ENCODE peak calls at places on chromosome 2, in four cellular contexts. F is HepG2, S is H1, Y is K562. L is an unnamed sample.

GRCh38 chr2:73088211-73088610 is 16.7 kb upstream of the SFXN5 start:
- DNase-seq in Y (no peak), F (no peak), S (no peak), L (no peak)

GRCh38 chr2:48673581-48673980 is 55.9 kb downstream of the GTF2A1L start:
- DNase-seq in F (no peak), S (no peak), Y (no peak), L (no peak)

GRCh38 chr2:27655155-27655951 is 8.1 kb downstream of the SUPT7L start:
- DNase-seq in S (no peak), F (no peak), Y (no peak), L (no peak)

GRCh38 chr2:235146206-235146605 is 194.4 kb downstream of the SH3BP4 start:
- DNase-seq in S (no peak), F (no peak), Y (no peak), L (no peak)

GRCh38 chr2:48844418-48845155 is 89.1 kb upstream of the LHCGR start:
- DNase-seq in Y (no peak), S (no peak), F (no peak), L (no peak)

GRCh38 chr2:128720440-128721022 is 401.9 kb upstream of the HS6ST1 start:
- DNase-seq in Y (no peak), S (no peak), F (no peak), L (no peak)

GRCh38 chr2:234212534-234212933 is 162.0 kb downstream of the SPP2 start:
- DNase-seq in Y (no peak), S (no peak), F (no peak), L (no peak)

GRCh38 chr2:7044253-7045250 is 127.3 kb downstream of the RNF144A start:
- DNase-seq in Y (peak), S (peak), F (peak), L (peak)

GRCh38 chr2:174023591-174024523 is 58.7 kb upstream of the SP3 start:
- DNase-seq in F (peak), Y (no peak), S (peak), L (no peak)

GRCh38 chr2:80078290-80079036 is 226.1 kb downstream of the LRRTM1 start:
- DNase-seq in S (no peak), F (no peak), Y (no peak), L (no peak)

GRCh38 chr2:147763861-147764260 is 81.0 kb upstream of the ACVR2A start:
- DNase-seq in F (no peak), S (no peak), Y (no peak), L (no peak)

GRCh38 chr2:46850742-46851141 is 64.9 kb downstream of the MCFD2 start:
- DNase-seq in F (no peak), S (no peak), Y (peak), L (no peak)

GRCh38 chr2:188158337-188159100 is 133.2 kb upstream of the GULP1 start:
- DNase-seq in F (no peak), S (no peak), Y (no peak), L (no peak)

GRCh38 chr2:127649684-127650040 is 3.7 kb downstream of the GPR17 start:
- DNase-seq in F (peak), S (peak), Y (peak), L (peak)

GRCh38 chr2:174246944-174247381 is 1.4 kb downstream of the OLA1 start:
- DNase-seq in Y (no peak), S (no peak), F (peak), L (no peak)

GRCh38 chr2:63012541-63012940 is 38.1 kb upstream of the OTX1 start:
- DNase-seq in F (no peak), S (no peak), Y (no peak), L (no peak)

GRCh38 chr2:46769809-46770208 is 145.8 kb downstream of the MCFD2 start:
- DNase-seq in S (no peak), Y (no peak), F (peak), L (no peak)

GRCh38 chr2:187208199-187208785 is 239.8 kb downstream of the CALCRL start:
- DNase-seq in S (no peak), Y (no peak), F (no peak), L (no peak)

GRCh38 chr2:22450831-22451230 is 934.1 kb upstream of the KLHL29 start:
- DNase-seq in S (no peak), F (no peak), Y (no peak), L (no peak)

GRCh38 chr2:25401307-25402021 is 59.7 kb upstream of the DNMT3A start:
- DNase-seq in F (no peak), S (no peak), Y (no peak), L (no peak)

GRCh38 chr2:58992062-58992736 is 751.1 kb upstream of the FANCL start:
- DNase-seq in F (peak), S (no peak), Y (no peak), L (no peak)

GRCh38 chr2:69464575-69464974 is 27.3 kb upstream of the NFU1 start:
- DNase-seq in S (no peak), F (no peak), Y (no peak), L (no peak)

GRCh38 chr2:34241905-34242740 is 643.0 kb upstream of the FAM98A start:
- DNase-seq in S (no peak), Y (no peak), F (no peak), L (no peak)

GRCh38 chr2:24104906-24105305 is 18.2 kb downstream of the PFN4 start:
- DNase-seq in Y (no peak), F (no peak), S (no peak), L (no peak)

GRCh38 chr2:54209379-54209778 is 46.6 kb downstream of the TSPYL6 start:
- DNase-seq in Y (no peak), S (no peak), F (no peak), L (no peak)

GRCh38 chr2:120231974-120232635 is 8.9 kb upstream of the TMEM185B start:
- DNase-seq in F (no peak), S (no peak), Y (no peak), L (peak)

GRCh38 chr2:164479460-164479859 is 141.8 kb downstream of the GRB14 start:
- DNase-seq in S (no peak), Y (no peak), F (peak), L (no peak)

GRCh38 chr2:25151718-25152117 is 16.7 kb downstream of the POMC start:
- DNase-seq in Y (no peak), F (no peak), S (no peak), L (no peak)

GRCh38 chr2:149152597-149152996 is 114.1 kb downstream of the LYPD6B start:
- DNase-seq in Y (no peak), F (no peak), S (no peak), L (no peak)

GRCh38 chr2:173537694-173538093 is 183.0 kb downstream of the CDCA7 start:
- DNase-seq in S (no peak), Y (no peak), F (no peak), L (no peak)

GRCh38 chr2:52976132-52976949 is 791.3 kb upstream of the CHAC2 start:
- DNase-seq in S (peak), F (no peak), Y (no peak), L (no peak)

GRCh38 chr2:221521261-221521845 is 50.8 kb downstream of the EPHA4 start:
- DNase-seq in S (no peak), F (no peak), Y (no peak), L (no peak)

GRCh38 chr2:10036095-10036879 is 7.1 kb upstream of the KLF11 start:
- DNase-seq in F (no peak), S (no peak), Y (no peak), L (no peak)

GRCh38 chr2:45173513-45173912 is 164.3 kb upstream of the SIX2 start:
- DNase-seq in S (peak), F (no peak), Y (no peak), L (no peak)
- TF ChIP-seq CREB1 in S (no peak), F (peak), Y (no peak), L (no peak)

DNA sequence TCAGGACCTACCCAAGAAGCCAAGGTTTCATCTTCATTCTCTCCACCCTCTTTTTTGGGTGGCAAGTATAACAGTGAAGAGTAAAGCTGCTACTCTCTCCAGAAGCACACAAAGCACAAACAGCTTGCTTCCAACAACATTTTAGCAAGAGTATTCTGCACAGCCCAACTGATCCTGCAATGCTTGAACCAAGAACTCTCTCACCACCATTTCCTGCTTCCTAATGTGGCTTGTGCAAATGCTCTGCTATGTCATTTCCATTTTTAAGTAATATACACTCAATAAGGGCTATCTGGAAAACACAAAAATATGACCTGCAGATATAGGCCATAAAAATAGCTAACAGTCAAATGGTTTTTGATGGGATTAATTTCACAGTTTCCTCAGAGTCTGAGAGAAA is 24.1 kb upstream of the IHH start:
- DNase-seq in F (no peak), Y (no peak), S (no peak), L (no peak)
- TF ChIP-seq RAD21 in F (no peak), Y (no peak), S (no peak), L (no peak)

DNA sequence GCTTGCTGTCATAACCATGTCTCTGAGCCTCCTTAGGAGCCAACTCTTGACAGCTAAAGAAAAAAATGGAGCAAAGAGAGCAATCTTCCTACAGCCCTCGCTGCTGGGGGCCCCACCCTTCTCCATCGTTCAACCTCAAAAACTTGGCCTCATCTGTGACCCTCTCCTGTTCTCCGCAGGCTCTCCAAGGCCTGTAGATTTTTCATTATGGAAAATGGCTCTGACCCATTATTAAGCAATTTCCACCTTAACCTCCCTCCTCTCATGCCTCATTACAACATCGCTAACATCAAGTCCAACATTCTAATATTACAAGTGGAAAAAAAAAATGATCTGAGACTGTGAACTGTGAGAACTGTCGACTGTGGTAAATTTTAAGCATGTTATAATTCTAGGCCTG is 98.7 kb downstream of the SLC8A1 start:
- DNase-seq in S (no peak), Y (no peak), F (no peak), L (no peak)
- TF ChIP-seq CREB1 in S (no peak), Y (no peak), F (no peak), L (no peak)

GRCh38 chr2:31558401-31559295 is 22.1 kb downstream of the SRD5A2 start:
- DNase-seq in F (peak), Y (no peak), S (no peak), L (no peak)
- TF ChIP-seq RAD21 in F (no peak), Y (no peak), S (no peak), L (no peak)

GRCh38 chr2:180655393-180655792 is 325.0 kb upstream of the UBE2E3 start:
- DNase-seq in S (no peak), F (no peak), Y (no peak), L (no peak)
- TF ChIP-seq CREB1 in S (no peak), F (no peak), Y (no peak), L (no peak)

DNA sequence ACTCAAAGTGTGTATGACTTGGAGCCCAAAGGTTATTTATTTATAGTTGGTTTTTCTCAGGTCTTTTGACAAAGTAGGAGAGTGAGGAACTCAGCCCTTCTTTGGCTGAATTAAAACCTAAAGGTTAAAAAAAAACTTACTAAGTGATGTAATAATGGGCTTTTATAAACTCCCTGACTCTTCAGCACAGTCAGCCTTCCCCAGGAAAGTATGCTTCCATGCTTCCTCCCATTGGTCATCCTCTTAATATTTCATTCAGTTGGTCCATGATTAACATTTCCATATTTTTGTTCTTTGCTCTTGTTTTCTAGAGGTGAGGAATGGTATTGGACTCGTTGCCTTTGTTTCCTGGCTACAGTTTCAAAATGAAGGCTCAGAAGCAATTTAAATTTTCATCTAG is 7.2 kb downstream of the ARPC2 start:
- DNase-seq in Y (no peak), S (no peak), F (no peak), L (no peak)
- TF ChIP-seq RAD21 in Y (no peak), S (no peak), F (no peak), L (no peak)

GRCh38 chr2:113894156-113894743 is 4.4 kb downstream of the ACTR3 start:
- DNase-seq in S (no peak), Y (no peak), F (peak), L (no peak)
- TF ChIP-seq CREB1 in S (no peak), Y (no peak), F (no peak), L (no peak)

DNA sequence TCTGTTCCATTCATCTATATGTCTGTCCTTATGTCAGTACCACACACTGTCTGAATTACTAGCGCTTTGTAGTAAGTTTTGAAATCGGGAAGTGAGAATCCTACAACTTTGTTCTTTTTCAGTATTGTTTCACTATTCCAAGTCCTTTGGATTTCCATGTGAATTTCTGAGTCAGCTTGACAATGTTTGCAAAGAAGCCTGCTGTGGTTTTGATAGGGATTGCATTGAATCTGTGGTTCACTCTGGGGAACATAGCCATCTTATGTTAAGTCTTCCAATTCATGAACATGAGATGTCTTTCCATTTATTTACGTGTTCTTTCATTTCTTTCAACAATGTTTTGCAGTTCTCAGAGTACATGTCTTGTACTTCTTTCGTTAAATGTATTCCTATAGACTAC is 15.0 kb downstream of the SLC3A1 start:
- DNase-seq in S (no peak), Y (no peak), F (no peak), L (no peak)
- TF ChIP-seq RAD21 in S (no peak), Y (no peak), F (no peak), L (no peak)

GRCh38 chr2:118738524-118739308 is 108.7 kb downstream of the EN1 start:
- DNase-seq in F (peak), Y (peak), S (no peak), L (no peak)
- TF ChIP-seq CREB1 in F (no peak), Y (no peak), S (no peak), L (no peak)